ENCODE peak calls at places on chromosomes 6 and 20, in seven cellular contexts. K is HCT116, F is K562, L is HepG2, E is H1, N is SK-N-SH, Z is GM12878. A is an unnamed sample.

GRCh38 chr6:86937219-86938079 is at the start of gene HTR1E:
- DNase-seq in F (peak), N (peak), E (peak), L (peak), Z (no peak), K (peak), A (peak)

GRCh38 chr6:31125586-31126363 is 5.5 kb upstream of the CDSN start:
- DNase-seq in F (no peak), K (no peak), L (no peak), N (no peak), E (no peak), Z (no peak), A (no peak)

GRCh38 chr6:142796571-142796970 is 148.4 kb downstream of the HIVEP2 start:
- DNase-seq in F (no peak), N (no peak), E (no peak), L (no peak), Z (no peak), K (no peak), A (no peak)

GRCh38 chr6:129493396-129493902 is 216.5 kb downstream of the ARHGAP18 start:
- DNase-seq in E (no peak), N (no peak), K (peak), Z (no peak), F (no peak), L (peak), A (no peak)

GRCh38 chr20:31945790-31946189 is 6.1 kb downstream of the PDRG1 start:
- DNase-seq in Z (no peak), K (no peak), L (no peak), N (no peak), F (no peak), E (no peak), A (no peak)

GRCh38 chr6:105993769-105994521 is 92.2 kb upstream of the PRDM1 start:
- DNase-seq in F (no peak), E (peak), L (no peak), K (no peak), Z (no peak), N (peak), A (no peak)

GRCh38 chr6:158080849-158081656 is 87.0 kb downstream of the SERAC1 start:
- DNase-seq in E (no peak), N (peak), K (no peak), L (no peak), F (no peak), Z (no peak), A (no peak)

GRCh38 chr20:32742322-32743236 is 688 bp downstream of the COMMD7 start:
- DNase-seq in N (peak), L (no peak), K (no peak), Z (no peak), E (peak), F (no peak), A (no peak)

GRCh38 chr6:73418081-73418741 is 23.6 kb downstream of the DDX43 start:
- DNase-seq in K (no peak), Z (no peak), E (no peak), N (no peak), L (no peak), F (no peak), A (no peak)

GRCh38 chr20:53875452-53875851 is 194.9 kb downstream of the BCAS1 start:
- DNase-seq in L (no peak), K (no peak), Z (no peak), E (no peak), N (no peak), F (no peak), A (no peak)

GRCh38 chr20:24993337-24994185 is 1.0 kb upstream of the APMAP start:
- DNase-seq in N (no peak), E (peak), F (no peak), K (no peak), Z (no peak), L (peak), A (peak)
- TF ChIP-seq JUND in N (no peak), E (no peak), F (no peak), K (no peak), Z (no peak), L (no peak), A (no peak)

GRCh38 chr6:85920782-85921181 is 278.1 kb upstream of the SYNCRIP start:
- DNase-seq in Z (no peak), L (no peak), N (no peak), K (no peak), E (no peak), F (no peak), A (no peak)

GRCh38 chr6:85917522-85917921 is 274.8 kb upstream of the SYNCRIP start:
- DNase-seq in F (no peak), Z (no peak), E (no peak), L (no peak), N (no peak), K (no peak), A (no peak)

GRCh38 chr6:85923013-85923430 is 280.3 kb upstream of the SYNCRIP start:
- DNase-seq in E (peak), L (peak), K (peak), Z (peak), N (peak), F (no peak), A (peak)
- TF ChIP-seq JUND in E (no peak), L (no peak), K (no peak), Z (no peak), N (no peak), F (no peak), A (no peak)

DNA sequence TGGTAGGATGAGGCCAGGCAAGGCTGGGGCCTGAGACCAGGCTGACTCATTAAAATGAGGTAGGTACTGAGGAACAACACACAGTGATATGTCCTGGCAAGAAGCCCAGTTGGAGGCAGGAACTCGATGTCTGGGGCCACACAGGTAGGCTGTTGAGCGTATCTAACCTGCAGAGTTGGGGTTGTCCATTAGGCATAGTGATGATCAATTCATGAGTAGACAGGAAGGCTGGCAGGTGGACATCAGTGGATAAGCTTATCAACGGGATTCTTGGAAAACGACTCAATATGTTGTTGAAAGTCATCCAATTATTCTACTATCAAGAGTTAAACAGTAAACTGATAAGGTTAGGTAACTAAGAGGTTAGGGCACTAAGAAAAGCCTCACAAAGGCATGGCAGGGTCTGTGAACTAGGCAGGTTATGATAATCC is 193.2 kb upstream of the COL21A1 start:
- DNase-seq in E (no peak), L (no peak), Z (no peak), K (no peak), N (no peak), F (no peak), A (no peak)
- TF ChIP-seq JUND in E (no peak), L (no peak), Z (no peak), K (no peak), N (no peak), F (no peak), A (no peak)

GRCh38 chr6:93420163-93420806 is 926 bp upstream of the EPHA7 start:
- DNase-seq in K (no peak), E (no peak), L (no peak), F (no peak), N (no peak), Z (no peak), A (no peak)

GRCh38 chr6:93418448-93419303 is 683 bp downstream of the EPHA7 start:
- DNase-seq in K (no peak), E (peak), N (peak), F (no peak), Z (no peak), L (no peak), A (no peak)

GRCh38 chr6:93423542-93423941 is 4.2 kb upstream of the EPHA7 start:
- DNase-seq in Z (no peak), L (peak), F (no peak), E (peak), K (peak), N (peak), A (peak)

GRCh38 chr6:93419304-93420162 is at the start of gene EPHA7:
- DNase-seq in K (no peak), L (no peak), F (peak), N (peak), Z (no peak), E (peak), A (peak)

GRCh38 chr6:93424303-93425064 is 5.1 kb upstream of the EPHA7 start:
- DNase-seq in F (no peak), K (no peak), L (no peak), N (no peak), E (no peak), Z (no peak), A (peak)
- TF ChIP-seq JUND in F (no peak), K (no peak), L (no peak), N (no peak), E (no peak), Z (no peak), A (no peak)

GRCh38 chr6:50850223-50850751 is 31.6 kb downstream of the TFAP2B start:
- DNase-seq in E (peak), Z (no peak), L (no peak), K (no peak), F (no peak), N (peak), A (peak)
- TF ChIP-seq JUND in E (no peak), Z (no peak), L (no peak), K (no peak), F (no peak), N (no peak), A (no peak)

DNA sequence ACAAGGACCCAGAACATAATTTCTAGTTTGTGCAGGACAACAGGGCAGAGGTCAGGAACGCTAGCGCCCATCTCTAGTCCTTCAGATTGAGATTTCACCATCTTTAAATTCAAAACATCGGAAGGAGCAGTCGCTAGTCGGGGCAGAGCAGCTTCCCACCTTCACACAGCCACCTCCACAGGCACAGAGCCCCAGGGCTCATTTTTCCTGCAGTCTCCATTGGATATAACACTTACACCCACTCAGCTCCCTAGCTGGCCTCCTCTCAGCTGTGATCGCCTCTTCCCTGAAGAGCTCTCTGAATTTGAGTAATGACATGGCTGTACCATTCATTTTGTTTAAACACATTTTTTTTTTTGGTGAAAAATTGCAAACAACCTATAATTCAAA is 1.4 kb upstream of the DLK2 start:
- DNase-seq in E (no peak), F (no peak), L (no peak), K (no peak), Z (no peak), N (no peak), A (no peak)
- TF ChIP-seq JUND in E (no peak), F (no peak), L (no peak), K (no peak), Z (no peak), N (no peak), A (no peak)

DNA sequence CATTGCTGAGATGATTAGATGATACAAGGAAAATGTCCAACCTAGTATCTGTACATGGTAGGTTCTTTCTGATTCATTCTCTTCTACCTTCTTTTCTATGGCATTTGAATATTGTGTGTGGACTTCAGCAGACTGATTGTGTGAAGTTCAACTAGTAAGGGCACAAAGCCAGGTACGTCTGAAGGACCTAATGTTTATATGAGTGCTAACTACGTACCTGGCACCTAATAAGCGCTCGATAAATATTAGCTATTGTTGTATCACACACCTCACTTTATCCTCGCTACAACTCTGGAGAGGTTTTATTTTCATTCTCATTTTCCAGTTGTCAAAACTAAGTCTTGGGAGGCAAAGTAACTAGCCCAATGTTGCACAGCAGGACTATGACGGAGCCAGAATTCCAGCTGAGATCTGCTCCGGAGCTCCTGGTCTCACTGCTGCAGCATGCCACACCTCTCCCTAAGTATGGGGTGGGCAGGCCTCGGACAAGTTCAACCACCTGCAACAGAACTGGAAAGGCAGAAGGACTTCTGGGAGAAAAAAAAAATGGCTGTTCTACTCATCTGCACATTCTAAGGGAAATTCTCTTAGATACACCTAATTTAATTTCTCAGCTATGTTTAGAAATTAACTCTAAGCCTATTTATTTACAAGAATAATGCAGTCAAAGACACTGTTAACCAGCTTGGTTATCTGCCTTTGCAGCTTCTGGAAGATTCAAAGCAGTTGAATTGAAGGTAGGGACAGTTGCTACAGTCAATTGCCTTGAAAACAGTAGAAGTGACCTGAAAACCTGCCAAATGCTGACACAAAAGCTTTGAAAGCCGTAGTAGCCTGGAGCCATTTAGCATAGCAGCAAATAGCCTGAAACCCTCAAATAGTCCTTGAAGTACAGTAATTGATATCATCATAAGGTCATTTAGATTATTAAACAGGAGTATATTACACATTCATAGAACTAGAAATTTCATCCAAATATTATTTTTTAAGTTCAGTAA is 165.0 kb downstream of the PDE7B start:
- DNase-seq in F (no peak), L (no peak), N (no peak), Z (no peak), K (no peak), E (no peak), A (no peak)
- TF ChIP-seq JUND in F (no peak), L (no peak), N (no peak), Z (no peak), K (no peak), E (no peak), A (no peak)

DNA sequence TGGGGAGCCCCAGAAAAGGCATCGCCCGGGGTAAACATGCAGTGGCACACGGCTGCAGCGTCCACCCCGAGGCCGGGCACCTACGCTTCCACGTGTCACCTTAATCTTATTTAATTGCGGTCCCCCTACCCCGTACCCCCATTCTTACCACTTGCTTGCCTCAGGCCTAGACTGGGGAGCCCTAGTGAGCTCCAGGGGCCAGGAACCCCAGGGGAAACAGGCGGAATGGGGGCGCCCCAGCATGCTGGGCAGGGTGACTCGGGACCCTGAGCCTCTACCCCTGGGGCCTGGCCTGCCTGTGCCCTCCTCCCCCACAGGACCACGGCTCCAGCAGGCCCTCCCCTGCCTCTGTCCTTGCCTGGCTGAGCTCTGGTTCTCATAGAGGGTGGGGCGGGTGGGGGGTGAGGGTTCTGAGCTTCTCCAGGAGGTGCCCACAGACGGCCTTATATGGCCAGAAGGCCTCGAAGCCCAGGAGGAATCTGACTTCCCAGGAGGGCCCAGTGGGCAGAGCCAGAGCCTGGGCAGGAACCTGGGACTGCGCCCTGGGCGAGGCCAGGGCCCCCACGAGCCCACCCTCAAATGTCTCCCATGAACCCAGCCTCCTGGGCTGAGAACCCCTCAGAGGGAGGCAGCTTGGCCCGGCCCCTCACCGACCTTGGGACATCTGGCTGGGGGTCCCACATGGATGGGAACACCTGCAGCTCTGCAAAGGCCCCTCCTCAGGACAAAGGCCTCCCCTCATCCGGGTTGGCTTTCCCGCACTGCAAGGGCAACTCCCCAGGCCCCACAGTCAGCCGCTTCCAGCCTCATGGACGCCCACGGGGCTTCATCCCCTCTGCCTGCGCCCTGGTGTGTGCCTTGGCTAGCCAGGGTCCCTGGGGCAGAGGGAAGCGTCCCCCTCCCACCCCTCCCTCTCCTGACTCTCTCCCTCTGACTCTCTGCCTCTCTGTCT is 5.2 kb upstream of the LAMA5 start:
- DNase-seq in E (no peak), L (no peak), Z (no peak), K (no peak), N (no peak), F (no peak), A (no peak)
- TF ChIP-seq JUND in E (no peak), L (no peak), Z (no peak), K (no peak), N (no peak), F (no peak), A (no peak)